ENCODE peak calls at places on chromosomes 1 and 21, in ten cellular contexts. One of them, this sample, is unnamed.

GRCh38 chr1:170010443-170010842 is 64.1 kb downstream of the KIFAP3 start:
- DNase-seq in kidney epithelial cell: no peak
- DNase-seq in HepG2: peak
- DNase-seq in left lung: no peak
- DNase-seq in right lobe of liver: no peak
- DNase-seq in AG10803: peak
- DNase-seq in lung: no peak
- DNase-seq in foreskin fibroblast: peak
- DNase-seq in lower leg skin: peak
- DNase-seq in gastrocnemius medialis: no peak
- DNase-seq in this sample: no peak

GRCh38 chr1:221274373-221274772 is 395.1 kb downstream of the HLX start:
- DNase-seq in kidney epithelial cell: no peak
- DNase-seq in HepG2: no peak
- DNase-seq in left lung: no peak
- DNase-seq in right lobe of liver: no peak
- DNase-seq in AG10803: no peak
- DNase-seq in lung: no peak
- DNase-seq in foreskin fibroblast: no peak
- DNase-seq in lower leg skin: no peak
- DNase-seq in gastrocnemius medialis: no peak
- DNase-seq in this sample: no peak

GRCh38 chr1:229208481-229208880 is 62.4 kb upstream of the RAB4A start:
- DNase-seq in kidney epithelial cell: no peak
- DNase-seq in HepG2: no peak
- DNase-seq in left lung: no peak
- DNase-seq in right lobe of liver: no peak
- DNase-seq in AG10803: no peak
- DNase-seq in lung: no peak
- DNase-seq in foreskin fibroblast: no peak
- DNase-seq in lower leg skin: no peak
- DNase-seq in gastrocnemius medialis: no peak
- DNase-seq in this sample: no peak

GRCh38 chr1:190176776-190177175 is 300.9 kb downstream of the BRINP3 start:
- DNase-seq in kidney epithelial cell: no peak
- DNase-seq in HepG2: no peak
- DNase-seq in left lung: no peak
- DNase-seq in right lobe of liver: no peak
- DNase-seq in AG10803: no peak
- DNase-seq in lung: no peak
- DNase-seq in foreskin fibroblast: peak
- DNase-seq in lower leg skin: no peak
- DNase-seq in gastrocnemius medialis: no peak
- DNase-seq in this sample: no peak

GRCh38 chr1:13751985-13752384 is 52.0 kb downstream of the PRDM2 start:
- DNase-seq in kidney epithelial cell: no peak
- DNase-seq in HepG2: peak
- DNase-seq in left lung: no peak
- DNase-seq in right lobe of liver: no peak
- DNase-seq in AG10803: no peak
- DNase-seq in lung: no peak
- DNase-seq in foreskin fibroblast: no peak
- DNase-seq in lower leg skin: no peak
- DNase-seq in gastrocnemius medialis: no peak
- DNase-seq in this sample: no peak

GRCh38 chr21:42313501-42313969 is 1.7 kb downstream of the TFF3 start:
- DNase-seq in kidney epithelial cell: no peak
- DNase-seq in HepG2: peak
- DNase-seq in left lung: no peak
- DNase-seq in right lobe of liver: no peak
- DNase-seq in AG10803: no peak
- DNase-seq in lung: no peak
- DNase-seq in foreskin fibroblast: no peak
- DNase-seq in lower leg skin: no peak
- DNase-seq in gastrocnemius medialis: no peak
- DNase-seq in this sample: no peak

GRCh38 chr1:28482702-28483101 is 23.1 kb upstream of the RCC1 start:
- DNase-seq in kidney epithelial cell: no peak
- DNase-seq in HepG2: no peak
- DNase-seq in left lung: no peak
- DNase-seq in right lobe of liver: no peak
- DNase-seq in AG10803: no peak
- DNase-seq in lung: no peak
- DNase-seq in foreskin fibroblast: no peak
- DNase-seq in lower leg skin: no peak
- DNase-seq in gastrocnemius medialis: no peak
- DNase-seq in this sample: no peak

GRCh38 chr1:14486401-14487110 is 111.9 kb upstream of the KAZN start:
- DNase-seq in kidney epithelial cell: peak
- DNase-seq in HepG2: no peak
- DNase-seq in left lung: no peak
- DNase-seq in right lobe of liver: no peak
- DNase-seq in AG10803: peak
- DNase-seq in lung: no peak
- DNase-seq in foreskin fibroblast: peak
- DNase-seq in lower leg skin: no peak
- DNase-seq in gastrocnemius medialis: no peak
- DNase-seq in this sample: no peak

GRCh38 chr1:71054281-71054731 is 6.7 kb upstream of the PTGER3 start:
- DNase-seq in kidney epithelial cell: no peak
- DNase-seq in HepG2: no peak
- DNase-seq in left lung: no peak
- DNase-seq in right lobe of liver: no peak
- DNase-seq in AG10803: no peak
- DNase-seq in lung: no peak
- DNase-seq in foreskin fibroblast: no peak
- DNase-seq in lower leg skin: no peak
- DNase-seq in gastrocnemius medialis: no peak
- DNase-seq in this sample: no peak

GRCh38 chr1:19759740-19760089 is 40.0 kb downstream of the TMCO4 start:
- DNase-seq in kidney epithelial cell: no peak
- DNase-seq in HepG2: peak
- DNase-seq in left lung: no peak
- DNase-seq in right lobe of liver: no peak
- DNase-seq in AG10803: peak
- DNase-seq in lung: no peak
- DNase-seq in foreskin fibroblast: no peak
- DNase-seq in lower leg skin: no peak
- DNase-seq in gastrocnemius medialis: no peak
- DNase-seq in this sample: no peak

GRCh38 chr1:244662604-244663003 is 9.7 kb downstream of the DESI2 start:
- DNase-seq in kidney epithelial cell: peak
- DNase-seq in HepG2: no peak
- DNase-seq in left lung: no peak
- DNase-seq in right lobe of liver: no peak
- DNase-seq in AG10803: no peak
- DNase-seq in lung: no peak
- DNase-seq in foreskin fibroblast: no peak
- DNase-seq in lower leg skin: no peak
- DNase-seq in gastrocnemius medialis: no peak
- DNase-seq in this sample: no peak

GRCh38 chr1:94543003-94543402 is 1.4 kb upstream of the F3 start:
- DNase-seq in kidney epithelial cell: no peak
- DNase-seq in HepG2: no peak
- DNase-seq in left lung: no peak
- DNase-seq in right lobe of liver: no peak
- DNase-seq in AG10803: peak
- DNase-seq in lung: no peak
- DNase-seq in foreskin fibroblast: no peak
- DNase-seq in lower leg skin: no peak
- DNase-seq in gastrocnemius medialis: no peak
- DNase-seq in this sample: no peak

GRCh38 chr21:29196021-29196663 is 65.7 kb downstream of the MAP3K7CL start:
- DNase-seq in kidney epithelial cell: peak
- DNase-seq in HepG2: peak
- DNase-seq in left lung: peak
- DNase-seq in right lobe of liver: no peak
- DNase-seq in AG10803: peak
- DNase-seq in lung: peak
- DNase-seq in foreskin fibroblast: peak
- DNase-seq in lower leg skin: peak
- DNase-seq in gastrocnemius medialis: peak
- DNase-seq in this sample: no peak

GRCh38 chr1:47527653-47528272 is 89.9 kb downstream of the FOXD2 start:
- DNase-seq in kidney epithelial cell: no peak
- DNase-seq in HepG2: peak
- DNase-seq in left lung: peak
- DNase-seq in right lobe of liver: peak
- DNase-seq in AG10803: peak
- DNase-seq in lung: peak
- DNase-seq in foreskin fibroblast: no peak
- DNase-seq in lower leg skin: no peak
- DNase-seq in gastrocnemius medialis: no peak
- DNase-seq in this sample: no peak

GRCh38 chr1:54850737-54851136 is 36.3 kb downstream of the DHCR24 start:
- DNase-seq in kidney epithelial cell: peak
- DNase-seq in HepG2: no peak
- DNase-seq in left lung: peak
- DNase-seq in right lobe of liver: no peak
- DNase-seq in AG10803: peak
- DNase-seq in lung: no peak
- DNase-seq in foreskin fibroblast: peak
- DNase-seq in lower leg skin: peak
- DNase-seq in gastrocnemius medialis: peak
- DNase-seq in this sample: no peak

GRCh38 chr21:40706161-40706560 is 140.8 kb downstream of the DSCAM start:
- DNase-seq in kidney epithelial cell: no peak
- DNase-seq in HepG2: no peak
- DNase-seq in left lung: no peak
- DNase-seq in right lobe of liver: no peak
- DNase-seq in AG10803: no peak
- DNase-seq in lung: no peak
- DNase-seq in foreskin fibroblast: no peak
- DNase-seq in lower leg skin: no peak
- DNase-seq in gastrocnemius medialis: no peak
- DNase-seq in this sample: no peak

GRCh38 chr1:160710531-160711252 is 930 bp downstream of the CD48 start:
- DNase-seq in kidney epithelial cell: no peak
- DNase-seq in HepG2: no peak
- DNase-seq in left lung: no peak
- DNase-seq in right lobe of liver: no peak
- DNase-seq in AG10803: no peak
- DNase-seq in lung: no peak
- DNase-seq in foreskin fibroblast: no peak
- DNase-seq in lower leg skin: no peak
- DNase-seq in gastrocnemius medialis: no peak
- DNase-seq in this sample: no peak

GRCh38 chr1:32702599-32703478 is at the start of gene SYNC:
- DNase-seq in kidney epithelial cell: no peak
- DNase-seq in HepG2: no peak
- DNase-seq in left lung: peak
- DNase-seq in right lobe of liver: no peak
- DNase-seq in AG10803: peak
- DNase-seq in lung: peak
- DNase-seq in foreskin fibroblast: peak
- DNase-seq in lower leg skin: peak
- DNase-seq in gastrocnemius medialis: peak
- DNase-seq in this sample: no peak

GRCh38 chr1:41619511-41620364 is 135.3 kb upstream of the EDN2 start:
- DNase-seq in kidney epithelial cell: no peak
- DNase-seq in HepG2: no peak
- DNase-seq in left lung: no peak
- DNase-seq in right lobe of liver: no peak
- DNase-seq in AG10803: no peak
- DNase-seq in lung: no peak
- DNase-seq in foreskin fibroblast: no peak
- DNase-seq in lower leg skin: no peak
- DNase-seq in gastrocnemius medialis: no peak
- DNase-seq in this sample: no peak

GRCh38 chr1:115838426-115838804 is 2.5 kb downstream of the NHLH2 start:
- DNase-seq in kidney epithelial cell: no peak
- DNase-seq in HepG2: no peak
- DNase-seq in left lung: no peak
- DNase-seq in right lobe of liver: no peak
- DNase-seq in AG10803: no peak
- DNase-seq in lung: no peak
- DNase-seq in foreskin fibroblast: no peak
- DNase-seq in lower leg skin: no peak
- DNase-seq in gastrocnemius medialis: no peak
- DNase-seq in this sample: no peak
- H3K4me3 ChIP-seq in kidney epithelial cell: no peak
- H3K4me3 ChIP-seq in HepG2: no peak
- H3K4me3 ChIP-seq in left lung: no peak
- H3K4me3 ChIP-seq in right lobe of liver: no peak
- H3K4me3 ChIP-seq in AG10803: no peak
- H3K4me3 ChIP-seq in lung: no peak
- H3K4me3 ChIP-seq in foreskin fibroblast: no peak
- H3K4me3 ChIP-seq in lower leg skin: peak
- H3K4me3 ChIP-seq in gastrocnemius medialis: peak
- H3K4me3 ChIP-seq in this sample: peak

GRCh38 chr1:178738780-178739179 is 13.7 kb downstream of the RALGPS2 start:
- DNase-seq in kidney epithelial cell: no peak
- DNase-seq in HepG2: no peak
- DNase-seq in left lung: no peak
- DNase-seq in right lobe of liver: no peak
- DNase-seq in AG10803: no peak
- DNase-seq in lung: no peak
- DNase-seq in foreskin fibroblast: no peak
- DNase-seq in lower leg skin: no peak
- DNase-seq in gastrocnemius medialis: no peak
- DNase-seq in this sample: no peak

GRCh38 chr1:178739285-178740045 is 14.4 kb downstream of the RALGPS2 start:
- DNase-seq in kidney epithelial cell: no peak
- DNase-seq in HepG2: no peak
- DNase-seq in left lung: no peak
- DNase-seq in right lobe of liver: no peak
- DNase-seq in AG10803: peak
- DNase-seq in lung: no peak
- DNase-seq in foreskin fibroblast: peak
- DNase-seq in lower leg skin: no peak
- DNase-seq in gastrocnemius medialis: no peak
- DNase-seq in this sample: peak

GRCh38 chr1:178733972-178734371 is 8.9 kb downstream of the RALGPS2 start:
- DNase-seq in kidney epithelial cell: no peak
- DNase-seq in HepG2: no peak
- DNase-seq in left lung: no peak
- DNase-seq in right lobe of liver: no peak
- DNase-seq in AG10803: no peak
- DNase-seq in lung: no peak
- DNase-seq in foreskin fibroblast: no peak
- DNase-seq in lower leg skin: no peak
- DNase-seq in gastrocnemius medialis: no peak
- DNase-seq in this sample: no peak
- TF ChIP-seq CTCF in kidney epithelial cell: no peak
- TF ChIP-seq CTCF in HepG2: no peak
- TF ChIP-seq CTCF in left lung: no peak
- TF ChIP-seq CTCF in right lobe of liver: no peak
- TF ChIP-seq CTCF in AG10803: no peak
- TF ChIP-seq CTCF in lung: no peak
- TF ChIP-seq CTCF in foreskin fibroblast: no peak
- TF ChIP-seq CTCF in lower leg skin: no peak
- TF ChIP-seq CTCF in gastrocnemius medialis: no peak
- TF ChIP-seq CTCF in this sample: peak

GRCh38 chr21:45409466-45410150 is 4.6 kb downstream of the COL18A1 start:
- DNase-seq in kidney epithelial cell: no peak
- DNase-seq in HepG2: peak
- DNase-seq in left lung: no peak
- DNase-seq in right lobe of liver: peak
- DNase-seq in AG10803: no peak
- DNase-seq in lung: no peak
- DNase-seq in foreskin fibroblast: no peak
- DNase-seq in lower leg skin: no peak
- DNase-seq in gastrocnemius medialis: no peak
- DNase-seq in this sample: no peak
- H3K4me3 ChIP-seq in kidney epithelial cell: no peak
- H3K4me3 ChIP-seq in HepG2: peak
- H3K4me3 ChIP-seq in left lung: no peak
- H3K4me3 ChIP-seq in right lobe of liver: peak
- H3K4me3 ChIP-seq in AG10803: no peak
- H3K4me3 ChIP-seq in lung: no peak
- H3K4me3 ChIP-seq in foreskin fibroblast: no peak
- H3K4me3 ChIP-seq in lower leg skin: no peak
- H3K4me3 ChIP-seq in gastrocnemius medialis: no peak
- H3K4me3 ChIP-seq in this sample: no peak

GRCh38 chr1:237938553-237938952 is 47.8 kb upstream of the ZP4 start:
- DNase-seq in kidney epithelial cell: no peak
- DNase-seq in HepG2: no peak
- DNase-seq in left lung: no peak
- DNase-seq in right lobe of liver: no peak
- DNase-seq in AG10803: no peak
- DNase-seq in lung: no peak
- DNase-seq in foreskin fibroblast: no peak
- DNase-seq in lower leg skin: no peak
- DNase-seq in gastrocnemius medialis: no peak
- DNase-seq in this sample: no peak
- TF ChIP-seq CTCF in kidney epithelial cell: no peak
- TF ChIP-seq CTCF in HepG2: no peak
- TF ChIP-seq CTCF in left lung: no peak
- TF ChIP-seq CTCF in right lobe of liver: no peak
- TF ChIP-seq CTCF in AG10803: no peak
- TF ChIP-seq CTCF in lung: no peak
- TF ChIP-seq CTCF in foreskin fibroblast: no peak
- TF ChIP-seq CTCF in lower leg skin: no peak
- TF ChIP-seq CTCF in gastrocnemius medialis: no peak
- TF ChIP-seq CTCF in this sample: no peak

This sample was measured in HFF-Myc.